ENCODE peak calls at places on chromosomes 16 and 17, in five cellular contexts. P, U, Z, H and C are unnamed samples. For H3K36me3 and H3K4me1, the result is how much of the 10 kb centered on the place peaks cover.

GRCh38 chr17:50557265-50558029 is 3.1 kb upstream of the CACNA1G start:
- DNase-seq in P (no peak), U (no peak), Z (no peak), H (no peak), C (no peak)

GRCh38 chr17:53336281-53336680 is 486.4 kb upstream of the KIF2B start:
- DNase-seq in P (no peak), U (no peak), Z (no peak), H (no peak), C (no peak)

GRCh38 chr16:66070140-66070887 is 296.2 kb upstream of the CDH5 start:
- DNase-seq in P (peak), U (no peak), Z (no peak), H (no peak), C (no peak)

GRCh38 chr17:14317383-14317782 is 16.5 kb downstream of the HS3ST3B1 start:
- DNase-seq in P (no peak), U (no peak), Z (no peak), H (no peak), C (no peak)

GRCh38 chr17:42706732-42707131 is 24.4 kb downstream of the CNTNAP1 start:
- DNase-seq in P (no peak), U (no peak), Z (no peak), H (no peak), C (no peak)

GRCh38 chr17:75831032-75831567 is 13.1 kb downstream of the UNC13D start:
- DNase-seq in P (no peak), U (no peak), Z (no peak), H (no peak), C (no peak)

GRCh38 chr17:20053343-20053964 is 44.3 kb downstream of the SPECC1 start:
- DNase-seq in P (no peak), U (peak), Z (no peak), H (no peak), C (no peak)

GRCh38 chr17:57453841-57454240 is 197.5 kb downstream of the MSI2 start:
- DNase-seq in P (no peak), U (no peak), Z (no peak), H (no peak), C (no peak)

GRCh38 chr17:47239663-47240374 is 13.8 kb upstream of the ITGB3 start:
- DNase-seq in P (peak), U (no peak), Z (no peak), H (no peak), C (peak)

GRCh38 chr17:44569459-44569858 is 12.2 kb downstream of the FZD2 start:
- DNase-seq in P (no peak), U (no peak), Z (no peak), H (no peak), C (no peak)

GRCh38 chr16:46830417-46830901 is 521 bp downstream of the C16orf87 start:
- DNase-seq in P (no peak), U (peak), Z (no peak), H (peak), C (peak)

GRCh38 chr17:32777436-32777835 is 99.5 kb downstream of the MYO1D start:
- DNase-seq in P (peak), U (no peak), Z (no peak), H (no peak), C (no peak)

GRCh38 chr16:80710918-80711317 is 93.5 kb downstream of the CDYL2 start:
- DNase-seq in P (no peak), U (no peak), Z (no peak), H (no peak), C (no peak)

GRCh38 chr17:49656247-49656646 is 21.6 kb downstream of the SPOP start:
- DNase-seq in P (no peak), U (no peak), Z (no peak), H (no peak), C (no peak)

GRCh38 chr16:82671743-82672142 is 45.0 kb downstream of the CDH13 start:
- DNase-seq in P (no peak), U (peak), Z (no peak), H (no peak), C (no peak)

GRCh38 chr17:74963656-74964055 is 8.9 kb downstream of the HID1 start:
- DNase-seq in P (no peak), U (peak), Z (no peak), H (no peak), C (no peak)

GRCh38 chr16:14063618-14064581 is 7.2 kb upstream of the MRTFB start:
- DNase-seq in P (no peak), U (no peak), Z (no peak), H (no peak), C (no peak)

GRCh38 chr16:29745126-29745852 is 501 bp downstream of the C16orf54 start:
- DNase-seq in P (no peak), U (no peak), Z (no peak), H (no peak), C (no peak)

GRCh38 chr17:46811978-46812583 is 6.4 kb downstream of the WNT3 start:
- DNase-seq in P (peak), U (peak), Z (no peak), H (no peak), C (no peak)

GRCh38 chr17:50290074-50290702 is 15.9 kb downstream of the TMEM92 start:
- DNase-seq in P (peak), U (peak), Z (no peak), H (no peak), C (peak)

DNA sequence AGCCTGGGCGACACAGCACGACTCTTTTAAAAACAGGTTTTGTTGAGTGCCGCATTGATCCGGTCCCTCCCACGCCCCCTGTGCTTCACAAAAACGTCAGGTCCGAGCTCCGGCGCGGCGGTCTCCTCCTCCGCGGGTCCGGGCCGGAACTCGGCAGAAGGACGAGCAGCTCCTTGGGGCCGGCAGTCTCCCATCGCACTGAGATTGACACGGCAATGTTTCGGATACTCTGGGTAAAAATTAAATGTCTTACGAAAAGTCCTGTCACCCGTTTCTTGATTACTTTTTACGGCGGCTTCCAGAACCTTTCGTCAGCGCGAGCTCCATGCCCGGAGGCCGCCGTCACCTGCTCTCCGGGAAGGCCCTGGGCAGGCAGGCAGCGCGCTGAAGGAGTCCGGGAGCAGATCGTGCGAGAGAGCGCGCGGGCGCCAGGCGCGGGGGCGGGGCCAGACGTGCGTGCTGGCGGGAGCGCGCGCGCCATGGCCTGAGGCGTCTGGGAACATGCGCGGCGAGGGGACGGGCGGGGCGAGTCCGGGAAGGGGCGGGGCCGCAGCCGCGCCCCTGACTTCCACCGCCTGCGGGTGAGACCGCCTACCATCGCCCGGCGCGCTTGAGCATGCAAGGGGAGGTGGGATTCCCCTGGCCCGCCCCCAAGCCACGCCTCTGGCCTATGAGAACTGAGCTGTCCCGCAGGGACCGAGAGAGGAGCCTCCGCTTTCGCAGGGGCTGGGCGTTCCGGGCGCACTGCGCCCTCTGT is 11.7 kb upstream of the SRL start:
- DNase-seq in P (peak), U (peak), Z (peak), H (peak), C (peak)
- H2BK5ac ChIP-seq in P (peak), U (no peak), Z (no peak), H (no peak), C (no peak)

DNA sequence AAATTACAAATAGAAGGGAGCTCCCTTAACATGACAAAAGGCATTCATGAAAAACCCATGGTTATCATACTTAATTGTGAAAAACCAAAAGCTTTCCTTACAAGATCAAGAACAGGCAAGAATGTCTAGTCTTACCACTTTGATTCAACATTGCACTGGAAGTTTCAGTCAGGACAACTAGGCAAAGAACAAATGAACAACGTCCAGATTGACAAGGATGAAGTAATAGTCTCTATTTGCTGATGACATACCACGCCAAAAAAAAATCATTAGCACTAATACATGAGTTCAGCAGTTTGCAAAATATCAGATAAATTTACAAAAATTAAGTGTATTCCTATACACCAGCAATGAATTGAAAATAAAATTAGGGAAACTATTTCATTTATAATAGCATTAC is 200.2 kb downstream of the TOX3 start:
- DNase-seq in P (no peak), U (no peak), Z (no peak), H (no peak), C (no peak)
- H3K36me3 ChIP-seq in P (under half), U (under half), Z (under half), H (under half), C (under half)

GRCh38 chr16:85146532-85146797 is 34.2 kb upstream of the CIBAR2 start:
- DNase-seq in P (no peak), U (no peak), Z (no peak), H (no peak), C (no peak)
- H3K4me1 ChIP-seq in P (under half), U (under half), Z (under half), H (under half), C (under half)

DNA sequence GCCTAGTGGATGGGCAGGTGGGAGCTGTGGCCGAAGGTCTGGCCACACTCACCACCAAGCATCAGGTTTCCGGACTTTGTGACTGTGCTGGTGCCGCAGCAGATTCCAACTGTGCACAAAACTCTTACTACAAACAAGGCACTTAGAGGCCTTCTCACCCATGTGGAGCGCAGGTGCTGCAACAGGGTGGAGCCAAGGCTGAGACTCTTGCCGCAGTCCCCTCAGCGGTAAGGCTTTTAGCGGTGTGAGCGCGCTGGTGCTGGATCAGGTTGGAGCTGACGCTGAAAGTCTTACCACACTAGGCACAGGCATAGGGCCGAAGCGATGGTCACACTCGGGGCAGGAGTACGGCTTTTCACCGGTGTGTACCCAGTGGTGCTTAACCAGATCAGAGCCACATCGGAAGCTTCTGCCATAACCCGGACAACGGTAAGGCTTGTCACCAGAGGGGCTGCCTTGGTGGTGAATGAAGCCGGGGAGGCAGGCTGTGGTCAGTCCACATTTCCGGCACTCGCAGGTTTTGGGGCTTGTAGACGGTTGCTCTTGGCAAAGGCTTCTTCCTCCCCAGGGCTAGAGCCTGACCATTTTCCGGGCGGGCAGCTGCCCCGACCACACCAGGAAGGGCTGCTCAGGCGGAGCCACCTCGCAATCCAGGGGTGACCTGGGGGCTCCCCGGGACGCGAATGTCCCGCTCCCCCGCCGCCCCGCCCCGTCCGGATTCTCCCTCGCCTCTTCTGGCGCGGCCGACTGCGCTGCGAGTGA is 1.0 kb upstream of the ARMC5 start:
- DNase-seq in P (peak), U (peak), Z (no peak), H (no peak), C (peak)
- H2BK5ac ChIP-seq in P (peak), U (no peak), Z (peak), H (peak), C (peak)

GRCh38 chr17:17078832-17079231 is 36.6 kb downstream of the MPRIP start:
- DNase-seq in P (no peak), U (no peak), Z (no peak), H (no peak), C (no peak)
- H3K36me3 ChIP-seq in P (under half), U (under half), Z (under half), H (under half), C (under half)

GRCh38 chr16:88772871-88773811 is 11.9 kb downstream of the PIEZO1 start:
- DNase-seq in P (peak), U (peak), Z (no peak), H (no peak), C (peak)
- H3K4me1 ChIP-seq in P (half or more), U (under half), Z (under half), H (under half), C (half or more)

DNA sequence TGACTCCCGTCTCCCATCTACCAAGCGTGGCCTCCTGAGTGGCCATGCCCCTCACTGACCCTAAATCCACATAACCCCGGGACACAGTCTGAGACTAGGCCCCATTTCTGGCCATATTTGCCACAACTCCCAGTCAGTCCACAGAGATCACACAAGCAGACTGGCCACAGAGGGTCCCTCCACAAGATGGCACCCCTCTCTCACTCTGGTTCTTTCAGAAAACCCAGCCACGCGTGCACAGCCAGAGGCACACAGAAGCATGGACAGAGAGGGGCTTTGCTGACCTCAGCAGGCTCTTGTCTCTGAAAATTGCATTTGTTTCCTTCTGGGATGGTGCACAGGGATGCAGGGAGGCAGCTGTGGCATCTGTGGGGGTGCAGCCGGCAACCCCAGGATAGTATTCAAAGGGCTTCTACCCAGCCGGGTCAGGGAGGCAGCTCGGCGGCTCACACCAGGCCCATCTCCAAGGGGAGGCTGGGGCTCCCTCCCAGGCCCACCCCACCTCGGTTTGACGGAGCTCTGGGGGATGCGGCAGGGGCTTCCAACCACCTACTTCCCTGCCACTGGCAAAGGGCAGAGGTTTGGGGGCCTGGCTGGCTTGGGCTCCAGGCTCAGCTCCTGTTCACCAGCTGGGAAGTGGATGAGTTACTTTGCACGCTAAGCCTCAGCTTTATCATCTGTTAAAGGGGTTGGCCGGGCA is 16.8 kb downstream of the DOC2B start:
- DNase-seq in P (peak), U (peak), Z (no peak), H (peak), C (no peak)
- H2BK5ac ChIP-seq in P (no peak), U (no peak), Z (no peak), H (no peak), C (no peak)

DNA sequence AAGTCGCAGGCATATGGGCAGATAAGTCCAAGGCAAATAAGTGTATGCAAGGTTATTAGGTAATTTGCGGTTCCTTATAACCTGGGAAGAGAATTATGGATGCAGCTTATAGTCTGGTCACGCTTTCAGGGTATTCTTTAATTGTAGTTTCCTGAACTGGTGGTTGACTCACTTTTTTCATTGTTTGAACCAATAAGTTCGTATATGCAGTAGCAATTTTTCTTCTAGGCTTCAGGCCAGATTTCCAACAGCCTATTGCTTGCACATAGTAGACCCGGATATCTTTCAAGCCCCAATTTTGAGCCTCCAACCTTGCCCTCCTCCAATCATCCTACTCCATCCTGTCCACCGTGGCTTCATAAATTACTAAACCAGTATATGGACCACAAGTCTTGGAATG is 12.8 kb downstream of the CEP95 start:
- DNase-seq in P (no peak), U (no peak), Z (no peak), H (no peak), C (no peak)
- H3K36me3 ChIP-seq in P (under half), U (under half), Z (under half), H (under half), C (under half)

GRCh38 chr17:63440770-63441335 is 5.3 kb downstream of the CYB561 start:
- DNase-seq in P (no peak), U (no peak), Z (no peak), H (no peak), C (no peak)
- H3K4me1 ChIP-seq in P (under half), U (under half), Z (under half), H (under half), C (under half)